ENCODE peak calls at places on chromosomes 13 and 19, in five cellular contexts. One of them, this sample, is unnamed.

GRCh38 chr13:113647351-113648217 is 10.4 kb downstream of the ATP4B start:
- DNase-seq in GM23338: no peak
- DNase-seq in HCT116: peak
- DNase-seq in HepG2: no peak
- DNase-seq in K562: no peak
- DNase-seq in this sample: peak

GRCh38 chr13:37869756-37870488 is at the start of gene TRPC4:
- DNase-seq in GM23338: peak
- DNase-seq in HCT116: no peak
- DNase-seq in HepG2: peak
- DNase-seq in K562: peak
- DNase-seq in this sample: peak

GRCh38 chr19:38183227-38183914 is 40.7 kb downstream of the DPF1 start:
- DNase-seq in GM23338: peak
- DNase-seq in HCT116: no peak
- DNase-seq in HepG2: no peak
- DNase-seq in K562: peak
- DNase-seq in this sample: no peak

GRCh38 chr19:13430790-13431582 is 75.3 kb downstream of the CACNA1A start:
- DNase-seq in GM23338: peak
- DNase-seq in HCT116: peak
- DNase-seq in HepG2: peak
- DNase-seq in K562: peak
- DNase-seq in this sample: peak

GRCh38 chr13:73993661-73994060 is 140.5 kb downstream of the KLF12 start:
- DNase-seq in GM23338: no peak
- DNase-seq in HCT116: no peak
- DNase-seq in HepG2: no peak
- DNase-seq in K562: no peak
- DNase-seq in this sample: no peak

GRCh38 chr13:31638577-31638976 is 100.7 kb upstream of the RXFP2 start:
- DNase-seq in GM23338: no peak
- DNase-seq in HCT116: no peak
- DNase-seq in HepG2: no peak
- DNase-seq in K562: no peak
- DNase-seq in this sample: no peak

GRCh38 chr13:90553167-90553566 is 794.3 kb upstream of the MIR17HG start:
- DNase-seq in GM23338: no peak
- DNase-seq in HCT116: no peak
- DNase-seq in HepG2: no peak
- DNase-seq in K562: no peak
- DNase-seq in this sample: no peak

GRCh38 chr13:32790731-32791130 is 204.5 kb downstream of the PDS5B start:
- DNase-seq in GM23338: peak
- DNase-seq in HCT116: no peak
- DNase-seq in HepG2: peak
- DNase-seq in K562: no peak
- DNase-seq in this sample: no peak

GRCh38 chr19:29303707-29304090 is 90.7 kb upstream of the UQCRFS1 start:
- DNase-seq in GM23338: no peak
- DNase-seq in HCT116: no peak
- DNase-seq in HepG2: no peak
- DNase-seq in K562: no peak
- DNase-seq in this sample: no peak

GRCh38 chr19:13986348-13986904 is 19.7 kb downstream of the RFX1 start:
- DNase-seq in GM23338: peak
- DNase-seq in HCT116: no peak
- DNase-seq in HepG2: no peak
- DNase-seq in K562: no peak
- DNase-seq in this sample: peak

GRCh38 chr13:41633776-41634175 is 176.4 kb downstream of the RGCC start:
- DNase-seq in GM23338: peak
- DNase-seq in HCT116: no peak
- DNase-seq in HepG2: no peak
- DNase-seq in K562: no peak
- DNase-seq in this sample: no peak

GRCh38 chr13:48603375-48603774 is 50.4 kb upstream of the CYSLTR2 start:
- DNase-seq in GM23338: no peak
- DNase-seq in HCT116: no peak
- DNase-seq in HepG2: no peak
- DNase-seq in K562: no peak
- DNase-seq in this sample: no peak

GRCh38 chr13:111853766-111854165 is 213.2 kb upstream of the SOX1 start:
- DNase-seq in GM23338: no peak
- DNase-seq in HCT116: no peak
- DNase-seq in HepG2: no peak
- DNase-seq in K562: no peak
- DNase-seq in this sample: no peak

GRCh38 chr13:114032121-114032799 is 58.4 kb upstream of the C13orf46 start:
- DNase-seq in GM23338: no peak
- DNase-seq in HCT116: no peak
- DNase-seq in HepG2: peak
- DNase-seq in K562: no peak
- DNase-seq in this sample: no peak

GRCh38 chr19:54667217-54667616 is 4.4 kb downstream of the LILRB4 start:
- DNase-seq in GM23338: no peak
- DNase-seq in HCT116: no peak
- DNase-seq in HepG2: no peak
- DNase-seq in K562: no peak
- DNase-seq in this sample: no peak

GRCh38 chr19:49997709-49998108 is 27.5 kb downstream of the VRK3 start:
- DNase-seq in GM23338: peak
- DNase-seq in HCT116: peak
- DNase-seq in HepG2: peak
- DNase-seq in K562: peak
- DNase-seq in this sample: peak

GRCh38 chr13:23899555-23899954 is 2.3 kb upstream of the C1QTNF9B start:
- DNase-seq in GM23338: peak
- DNase-seq in HCT116: no peak
- DNase-seq in HepG2: peak
- DNase-seq in K562: no peak
- DNase-seq in this sample: peak

DNA sequence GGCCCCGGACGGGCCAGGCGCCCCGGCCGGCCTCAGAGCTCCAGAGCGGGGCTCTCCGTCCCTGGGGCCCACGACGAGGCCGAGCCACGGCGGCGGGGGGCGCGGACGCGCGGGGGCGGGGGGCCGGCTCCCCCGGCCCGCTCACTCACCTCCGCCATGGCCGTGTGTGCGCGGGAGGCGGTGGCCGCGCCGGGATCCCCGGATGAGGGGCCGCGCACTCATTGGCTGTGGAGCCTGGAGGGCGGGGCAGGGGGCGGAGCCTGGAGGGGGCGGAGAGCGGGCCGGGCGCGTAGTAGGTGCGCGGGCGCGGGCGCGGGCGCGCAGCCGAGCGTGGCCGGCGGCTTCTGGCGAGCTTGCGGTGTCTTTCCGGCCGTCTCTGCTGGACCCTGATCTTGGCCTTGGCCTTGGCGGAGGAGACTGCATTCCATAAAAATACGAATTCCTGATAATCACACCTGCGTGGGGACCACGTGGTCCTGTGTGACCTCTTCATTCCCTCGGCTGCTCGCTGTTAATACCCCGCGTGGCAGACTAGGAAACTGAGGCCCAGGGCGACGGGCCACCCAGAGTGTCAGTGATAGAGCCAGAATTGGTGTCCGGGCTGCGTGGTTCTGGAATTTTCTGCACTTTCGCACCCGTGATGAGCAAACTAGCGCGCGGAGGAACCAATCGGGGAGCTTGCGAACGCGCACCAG is at the start of gene MIER2:
- DNase-seq in GM23338: peak
- DNase-seq in HCT116: peak
- DNase-seq in HepG2: peak
- DNase-seq in K562: peak
- DNase-seq in this sample: peak
- TF ChIP-seq REST in GM23338: no peak
- TF ChIP-seq REST in HCT116: no peak
- TF ChIP-seq REST in HepG2: no peak
- TF ChIP-seq REST in K562: no peak
- TF ChIP-seq REST in this sample: no peak

DNA sequence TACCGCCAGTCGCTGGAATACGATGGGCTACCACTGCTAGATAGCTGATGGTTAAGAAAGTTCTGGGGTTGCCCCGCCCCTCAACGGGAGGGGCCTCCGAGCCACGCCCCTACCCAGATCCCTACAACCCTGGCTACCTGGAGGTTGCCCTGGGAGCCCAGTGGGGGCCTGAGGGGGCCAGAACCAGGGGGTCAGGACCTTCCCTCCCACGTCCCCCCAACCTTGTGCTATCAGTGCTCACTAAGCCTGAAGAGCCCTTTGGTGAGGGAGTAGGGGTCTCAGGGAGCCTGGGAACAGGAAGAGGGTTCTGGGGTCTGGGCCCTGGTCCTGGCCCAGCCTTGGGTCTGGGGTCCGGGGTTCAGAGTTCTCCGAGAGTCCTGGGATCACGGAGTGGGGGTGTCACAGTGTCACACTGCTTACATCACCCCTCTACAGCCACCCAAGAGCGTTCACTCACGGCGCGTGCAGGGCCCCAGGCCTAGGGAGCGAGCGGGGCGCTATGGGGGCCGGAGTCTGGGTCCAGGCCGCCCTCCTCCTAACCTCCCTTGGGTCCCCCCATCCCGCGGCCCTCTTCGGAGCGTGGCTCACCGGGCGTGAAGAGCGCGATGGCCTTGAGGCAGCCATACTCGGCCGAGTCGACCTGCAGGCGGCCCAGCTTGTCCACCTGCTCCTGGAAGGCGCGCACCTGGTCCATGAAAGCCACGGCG is 9.0 kb downstream of the OCEL1 start:
- DNase-seq in GM23338: peak
- DNase-seq in HCT116: no peak
- DNase-seq in HepG2: no peak
- DNase-seq in K562: peak
- DNase-seq in this sample: peak
- H2AFZ ChIP-seq in GM23338: no peak
- H2AFZ ChIP-seq in HCT116: no peak
- H2AFZ ChIP-seq in HepG2: no peak
- H2AFZ ChIP-seq in K562: peak
- H2AFZ ChIP-seq in this sample: no peak

DNA sequence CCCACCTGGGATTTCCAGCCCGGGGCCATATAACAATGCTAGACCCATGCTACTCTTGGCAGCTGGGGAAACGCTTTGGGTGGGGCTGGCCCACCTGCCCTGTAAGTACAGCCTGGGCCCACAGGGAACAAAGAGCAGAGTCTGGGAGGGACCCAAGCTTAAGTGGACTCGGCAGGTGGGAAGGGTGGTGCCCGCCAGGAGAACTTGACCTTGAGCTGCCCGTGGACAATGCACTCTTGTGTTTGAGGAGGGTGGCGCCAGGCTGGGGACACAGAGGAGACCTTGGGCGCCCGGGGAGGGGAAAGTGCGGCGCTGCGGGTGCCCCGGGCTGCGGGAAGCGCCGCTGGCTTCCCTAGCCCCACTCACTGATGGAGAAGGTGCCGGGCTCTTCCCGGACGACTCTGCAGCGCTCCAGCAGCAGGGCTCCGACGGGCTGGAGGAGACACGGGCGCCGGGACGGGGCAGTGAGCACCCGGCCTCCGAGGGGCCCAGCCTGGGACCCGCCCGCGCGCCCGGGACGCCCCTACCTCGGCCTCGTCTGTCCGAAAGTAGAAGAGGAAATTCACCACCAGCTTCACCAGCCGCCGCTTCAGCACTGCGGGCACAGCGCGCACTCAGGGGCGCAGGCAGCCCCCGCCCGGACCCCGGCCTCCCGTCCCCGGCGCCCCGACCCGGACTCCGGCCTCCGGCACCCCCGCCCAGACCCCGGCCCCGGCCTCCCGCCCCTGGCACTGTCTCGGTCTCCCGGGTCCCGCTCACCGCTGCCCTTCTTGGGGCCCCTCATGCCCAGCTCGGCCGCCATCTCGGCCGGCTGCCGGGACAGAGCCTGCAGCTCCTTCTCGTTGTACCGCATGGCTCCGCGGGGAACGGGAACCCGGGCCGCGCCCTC is 489 bp downstream of the PLEKHJ1 start:
- DNase-seq in GM23338: peak
- DNase-seq in HCT116: no peak
- DNase-seq in HepG2: peak
- DNase-seq in K562: no peak
- DNase-seq in this sample: peak
- TF ChIP-seq REST in GM23338: no peak
- TF ChIP-seq REST in HCT116: no peak
- TF ChIP-seq REST in HepG2: no peak
- TF ChIP-seq REST in K562: no peak
- TF ChIP-seq REST in this sample: no peak

GRCh38 chr19:42089191-42089750 is 13.3 kb downstream of the ZNF574 start:
- DNase-seq in GM23338: peak
- DNase-seq in HCT116: no peak
- DNase-seq in HepG2: no peak
- DNase-seq in K562: no peak
- DNase-seq in this sample: no peak
- H2AFZ ChIP-seq in GM23338: peak
- H2AFZ ChIP-seq in HCT116: no peak
- H2AFZ ChIP-seq in HepG2: no peak
- H2AFZ ChIP-seq in K562: no peak
- H2AFZ ChIP-seq in this sample: peak

This sample was measured in SK-N-SH.